ENCODE peak calls at places on chromosome 22, in seven cellular contexts. K, Y, X, A, D, S and B are unnamed samples.

GRCh38 chr22:46159777-46160176 is 9.5 kb downstream of the PPARA start:
- DNase-seq in K (no peak), Y (no peak), X (no peak), A (no peak), D (no peak), S (peak), B (no peak)

GRCh38 chr22:24423519-24424000 is 3.8 kb upstream of the ADORA2A start:
- DNase-seq in K (peak), Y (peak), X (peak), A (peak), D (peak), S (no peak), B (peak)

GRCh38 chr22:42533638-42533977 is 14.0 kb upstream of the RRP7A start:
- DNase-seq in K (no peak), Y (no peak), X (no peak), A (no peak), D (no peak), S (no peak), B (no peak)

GRCh38 chr22:24077416-24077815 is 66.3 kb downstream of the CABIN1 start:
- DNase-seq in K (peak), Y (no peak), X (no peak), A (no peak), D (no peak), S (no peak), B (no peak)

GRCh38 chr22:44735518-44736428 is 16.6 kb upstream of the ARHGAP8 start:
- DNase-seq in K (peak), Y (peak), X (peak), A (peak), D (peak), S (peak), B (peak)

GRCh38 chr22:47593911-47594311 is 831.5 kb downstream of the TBC1D22A start:
- DNase-seq in K (peak), Y (no peak), X (no peak), A (no peak), D (no peak), S (no peak), B (no peak)

GRCh38 chr22:39090426-39091064 is 6.5 kb upstream of the APOBEC3H start:
- DNase-seq in K (no peak), Y (no peak), X (no peak), A (no peak), D (no peak), S (peak), B (no peak)

GRCh38 chr22:46449974-46450745 is 87.3 kb downstream of the CELSR1 start:
- DNase-seq in K (no peak), Y (no peak), X (no peak), A (no peak), D (no peak), S (no peak), B (no peak)

DNA sequence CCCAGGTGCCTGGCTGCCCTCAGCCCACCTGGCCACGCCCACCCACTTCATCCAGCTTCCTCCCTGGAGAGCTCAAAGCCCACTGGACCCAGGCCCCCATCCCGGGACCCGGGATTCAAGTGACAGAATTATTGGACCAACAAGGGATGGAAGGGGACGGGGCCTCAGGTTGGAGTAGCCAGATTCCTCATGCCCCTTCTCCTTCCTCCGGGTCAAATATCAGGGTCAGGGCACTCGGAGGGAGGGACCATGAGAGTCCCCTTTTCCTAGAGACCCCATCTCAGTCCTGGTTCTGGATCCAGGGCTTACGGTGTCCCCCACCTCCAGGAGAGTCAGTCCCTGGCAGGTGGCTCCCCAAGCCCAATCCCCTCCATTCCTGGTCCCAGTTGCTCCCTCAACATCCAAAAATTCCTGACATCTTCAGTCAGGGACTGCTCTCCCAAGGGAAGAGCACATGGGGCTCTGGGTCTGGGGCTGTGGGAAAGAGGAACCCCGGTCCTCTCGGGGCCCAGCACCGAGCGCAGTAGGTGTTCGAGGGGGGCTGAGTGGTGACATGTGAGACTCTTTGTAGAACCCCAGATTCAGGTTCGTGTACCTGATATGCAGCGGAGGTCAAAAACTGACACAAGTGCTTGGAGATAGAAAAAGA is 37.7 kb downstream of the IGLL5 start:
- DNase-seq in K (no peak), Y (no peak), X (no peak), A (no peak), D (no peak), S (no peak), B (no peak)
- TF ChIP-seq CTCF in K (no peak), Y (no peak), X (no peak), A (no peak), D (no peak), S (no peak), B (no peak)

GRCh38 chr22:48968201-48968959 is 859.3 kb downstream of the BRD1 start:
- DNase-seq in K (no peak), Y (peak), X (no peak), A (peak), D (peak), S (no peak), B (no peak)
- TF ChIP-seq CTCF in K (no peak), Y (peak), X (no peak), A (peak), D (peak), S (no peak), B (peak)

GRCh38 chr22:49480340-49480739 is 347.3 kb downstream of the BRD1 start:
- DNase-seq in K (no peak), Y (no peak), X (no peak), A (no peak), D (no peak), S (no peak), B (no peak)

GRCh38 chr22:49475253-49475652 is 352.4 kb downstream of the BRD1 start:
- DNase-seq in K (no peak), Y (no peak), X (no peak), A (no peak), D (no peak), S (no peak), B (no peak)

GRCh38 chr22:49479566-49479965 is 348.1 kb downstream of the BRD1 start:
- DNase-seq in K (no peak), Y (no peak), X (no peak), A (no peak), D (no peak), S (no peak), B (no peak)

GRCh38 chr22:49476176-49476575 is 351.5 kb downstream of the BRD1 start:
- DNase-seq in K (no peak), Y (no peak), X (no peak), A (no peak), D (no peak), S (no peak), B (no peak)

GRCh38 chr22:49476800-49477400 is 350.8 kb downstream of the BRD1 start:
- DNase-seq in K (no peak), Y (no peak), X (no peak), A (no peak), D (no peak), S (no peak), B (no peak)
- TF ChIP-seq CTCF in K (no peak), Y (no peak), X (no peak), A (no peak), D (no peak), S (no peak), B (no peak)

DNA sequence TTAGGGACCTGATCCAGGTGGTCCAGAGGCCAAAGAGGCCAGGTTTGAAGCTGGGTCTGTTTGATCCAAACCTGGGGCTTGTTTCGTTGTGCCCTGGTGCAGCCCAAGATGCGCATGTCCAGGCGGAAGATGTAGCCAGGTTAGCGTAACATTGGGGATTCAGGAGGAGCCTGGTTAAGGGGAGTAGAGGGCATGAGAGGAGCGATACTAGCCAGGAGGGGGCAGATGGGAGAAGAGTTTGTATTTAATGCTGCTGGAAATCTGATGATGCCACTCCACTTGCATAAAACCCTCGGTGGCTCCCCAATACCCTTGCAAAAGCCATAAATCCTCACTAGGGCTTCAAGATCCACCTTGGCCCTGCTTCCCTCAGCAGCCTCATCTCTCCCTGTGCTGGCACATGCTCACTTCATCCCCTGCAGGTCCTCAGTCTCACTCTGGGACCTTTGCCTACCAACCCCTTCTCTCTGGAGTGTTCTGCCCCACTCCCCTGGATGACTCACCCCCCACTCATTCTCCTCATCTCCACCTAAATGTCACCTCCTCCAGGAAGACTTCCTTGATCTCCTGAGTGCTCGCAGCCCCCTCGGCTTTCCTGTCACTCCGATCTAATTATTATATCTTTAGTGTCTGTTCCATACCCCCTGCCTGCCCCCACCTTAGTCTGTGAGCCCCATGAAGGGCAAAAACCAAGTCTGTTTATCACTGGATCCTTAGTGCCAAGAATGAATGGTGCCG is 95.9 kb downstream of the MIAT start:
- DNase-seq in K (no peak), Y (peak), X (no peak), A (no peak), D (no peak), S (no peak), B (no peak)
- TF ChIP-seq CTCF in K (no peak), Y (no peak), X (no peak), A (no peak), D (no peak), S (peak), B (no peak)

GRCh38 chr22:29375436-29376076 is 12.8 kb downstream of the AP1B1 start:
- DNase-seq in K (no peak), Y (no peak), X (no peak), A (no peak), D (no peak), S (peak), B (no peak)
- TF ChIP-seq CTCF in K (no peak), Y (no peak), X (no peak), A (no peak), D (no peak), S (no peak), B (no peak)

GRCh38 chr22:50697667-50698506 is 25.3 kb downstream of the SHANK3 start:
- DNase-seq in K (peak), Y (no peak), X (no peak), A (no peak), D (no peak), S (no peak), B (no peak)

GRCh38 chr22:50694766-50695420 is 22.3 kb downstream of the SHANK3 start:
- DNase-seq in K (peak), Y (no peak), X (no peak), A (no peak), D (no peak), S (no peak), B (no peak)

GRCh38 chr22:50696799-50697561 is 24.4 kb downstream of the SHANK3 start:
- DNase-seq in K (peak), Y (no peak), X (peak), A (no peak), D (no peak), S (peak), B (peak)

GRCh38 chr22:50695421-50696250 is 23.0 kb downstream of the SHANK3 start:
- DNase-seq in K (peak), Y (no peak), X (no peak), A (no peak), D (no peak), S (peak), B (no peak)

GRCh38 chr22:50696251-50696798 is 23.7 kb downstream of the SHANK3 start:
- DNase-seq in K (peak), Y (no peak), X (no peak), A (no peak), D (no peak), S (peak), B (no peak)
- TF ChIP-seq CTCF in K (no peak), Y (no peak), X (no peak), A (no peak), D (no peak), S (no peak), B (no peak)

GRCh38 chr22:21098099-21098671 is 52.4 kb downstream of the LRRC74B start:
- DNase-seq in K (no peak), Y (peak), X (peak), A (no peak), D (no peak), S (no peak), B (no peak)
- TF ChIP-seq CTCF in K (no peak), Y (no peak), X (no peak), A (no peak), D (no peak), S (peak), B (no peak)